ENCODE peak calls at places on chromosomes 11 and 22, in five cellular contexts. K is nephron progenitor cell; X is IMR-90; H is CD4-positive, alpha-beta T cell; M is AG04449. P is an unnamed sample.

GRCh38 chr11:9385288-9385902 is 943 bp downstream of the IPO7 start:
- DNase-seq in X (no peak), K (no peak), H (no peak), M (no peak), P (no peak)

GRCh38 chr11:1824221-1825038 is 10.4 kb upstream of the SYT8 start:
- DNase-seq in H (no peak), K (no peak), M (no peak), X (no peak), P (no peak)

GRCh38 chr22:40480996-40481395 is 110.6 kb downstream of the SGSM3 start:
- DNase-seq in K (no peak), M (no peak), X (no peak), H (no peak), P (peak; percentile 24)

GRCh38 chr22:28442951-28443876 is 236.4 kb downstream of the TTC28 start:
- DNase-seq in X (peak; percentile 76), M (no peak), K (peak; percentile 45), H (peak; percentile 8), P (peak; percentile 54)

GRCh38 chr22:26330971-26331625 is 98.0 kb upstream of the ASPHD2 start:
- DNase-seq in M (no peak), X (peak; percentile 23), K (peak; percentile 73), H (peak; percentile 26), P (peak; percentile 63)

GRCh38 chr22:45584121-45584570 is 81.5 kb downstream of the FBLN1 start:
- DNase-seq in X (peak; percentile 72), M (no peak), K (no peak), H (no peak), P (no peak)

GRCh38 chr22:44668190-44668885 is 33.7 kb upstream of the PRR5 start:
- DNase-seq in X (no peak), K (peak; percentile 75), M (no peak), H (peak; percentile 26), P (peak; percentile 61)

GRCh38 chr11:560305-561147 is at the start of the genes LMNTD2 and RASSF7:
- DNase-seq in H (peak; percentile 97), M (no peak), X (peak; percentile 70), K (peak; percentile 98), P (peak; percentile 96)

GRCh38 chr11:95157824-95158223 is 68.2 kb downstream of the ENDOD1 start:
- DNase-seq in X (no peak), M (no peak), K (no peak), H (no peak), P (no peak)

GRCh38 chr22:27220349-27220748 is 563.0 kb downstream of the MIAT start:
- DNase-seq in H (no peak), M (peak; percentile 68), X (peak; percentile 89), K (no peak), P (no peak)

GRCh38 chr22:50053861-50054260 is 4.2 kb downstream of the TTLL8 start:
- DNase-seq in K (no peak), M (no peak), X (no peak), H (no peak), P (no peak)

GRCh38 chr11:114295676-114296081 is 520 bp upstream of the NNMT start:
- DNase-seq in H (no peak), K (no peak), M (no peak), X (no peak), P (no peak)

GRCh38 chr11:15774021-15774862 is 582.1 kb downstream of the SOX6 start:
- DNase-seq in X (no peak), H (no peak), K (no peak), M (no peak), P (no peak)

GRCh38 chr22:44125421-44125820 is 55.3 kb upstream of the PARVG start:
- DNase-seq in K (no peak), X (no peak), M (no peak), H (no peak), P (no peak)

GRCh38 chr11:19919050-19919561 is 206.5 kb downstream of the NAV2 start:
- DNase-seq in M (peak; percentile 99), X (peak; percentile 98), K (no peak), H (no peak), P (no peak)

GRCh38 chr11:34745209-34745608 is 124.3 kb downstream of the EHF start:
- DNase-seq in H (no peak), K (no peak), M (no peak), X (no peak), P (no peak)

GRCh38 chr11:93587858-93588581 is 44.8 kb upstream of the SMCO4 start:
- DNase-seq in X (no peak), H (no peak), K (no peak), M (no peak), P (no peak)

GRCh38 chr22:43199541-43199940 is 12.6 kb upstream of the TTLL12 start:
- DNase-seq in X (no peak), M (no peak), K (no peak), H (no peak), P (no peak)

GRCh38 chr22:37443086-37443485 is 15.8 kb upstream of the ELFN2 start:
- DNase-seq in X (no peak), H (no peak), M (no peak), K (no peak), P (no peak)

GRCh38 chr22:42834177-42834949 is 22.7 kb downstream of the ARFGAP3 start:
- DNase-seq in K (no peak), H (no peak), M (no peak), X (no peak), P (no peak)

GRCh38 chr22:40518840-40519239 is 117.7 kb downstream of the MRTFA start:
- DNase-seq in K (no peak), M (no peak), H (no peak), X (no peak), P (no peak)

GRCh38 chr22:41587347-41587723 is 2.3 kb downstream of the PMM1 start:
- DNase-seq in H (no peak), X (no peak), M (no peak), K (no peak), P (no peak)

GRCh38 chr22:17974087-17974486 is 50.3 kb downstream of the MICAL3 start:
- DNase-seq in K (no peak), M (no peak), H (no peak), X (no peak), P (no peak)

GRCh38 chr22:48393041-48393370 is 1434.7 kb downstream of the BRD1 start:
- DNase-seq in M (no peak), H (no peak), K (no peak), X (no peak), P (no peak)

GRCh38 chr11:64705501-64705900 is 17.5 kb downstream of the NRXN2 start:
- DNase-seq in X (no peak), H (no peak), M (no peak), K (no peak), P (no peak)

GRCh38 chr11:70270877-70271634 is 566 bp downstream of the PPFIA1 start:
- DNase-seq in M (peak; percentile 17), X (peak; percentile 65), K (peak; percentile 57), H (peak; percentile 19), P (peak; percentile 60)

GRCh38 chr11:24588075-24588474 is 91.2 kb downstream of the LUZP2 start:
- DNase-seq in X (peak; percentile 79), M (no peak), H (no peak), K (no peak), P (no peak)

GRCh38 chr22:39144101-39144815 is 8.2 kb downstream of the CBX7 start:
- DNase-seq in X (peak; percentile 30), M (no peak), H (peak; percentile 48), K (no peak), P (no peak)

GRCh38 chr22:43862074-43862881 is at the start of gene SULT4A1:
- DNase-seq in X (peak; percentile 54), K (peak; percentile 73), M (no peak), H (no peak), P (no peak)

GRCh38 chr22:31340360-31340759 is 5.8 kb downstream of the PATZ1 start:
- DNase-seq in M (no peak), X (no peak), K (no peak), H (no peak), P (no peak)

GRCh38 chr11:57792060-57792541 is 30.5 kb downstream of the CTNND1 start:
- DNase-seq in X (peak; percentile 53), H (peak; percentile 83), M (no peak), K (no peak), P (no peak)

GRCh38 chr11:45181595-45182550 is 35.4 kb downstream of the PRDM11 start:
- DNase-seq in H (no peak), M (no peak), K (peak; percentile 30), X (no peak), P (peak; percentile 24)

GRCh38 chr11:20668844-20669832 is at the start of gene NELL1:
- DNase-seq in H (no peak), X (no peak), K (peak; percentile 65), M (no peak), P (peak; percentile 26)

DNA sequence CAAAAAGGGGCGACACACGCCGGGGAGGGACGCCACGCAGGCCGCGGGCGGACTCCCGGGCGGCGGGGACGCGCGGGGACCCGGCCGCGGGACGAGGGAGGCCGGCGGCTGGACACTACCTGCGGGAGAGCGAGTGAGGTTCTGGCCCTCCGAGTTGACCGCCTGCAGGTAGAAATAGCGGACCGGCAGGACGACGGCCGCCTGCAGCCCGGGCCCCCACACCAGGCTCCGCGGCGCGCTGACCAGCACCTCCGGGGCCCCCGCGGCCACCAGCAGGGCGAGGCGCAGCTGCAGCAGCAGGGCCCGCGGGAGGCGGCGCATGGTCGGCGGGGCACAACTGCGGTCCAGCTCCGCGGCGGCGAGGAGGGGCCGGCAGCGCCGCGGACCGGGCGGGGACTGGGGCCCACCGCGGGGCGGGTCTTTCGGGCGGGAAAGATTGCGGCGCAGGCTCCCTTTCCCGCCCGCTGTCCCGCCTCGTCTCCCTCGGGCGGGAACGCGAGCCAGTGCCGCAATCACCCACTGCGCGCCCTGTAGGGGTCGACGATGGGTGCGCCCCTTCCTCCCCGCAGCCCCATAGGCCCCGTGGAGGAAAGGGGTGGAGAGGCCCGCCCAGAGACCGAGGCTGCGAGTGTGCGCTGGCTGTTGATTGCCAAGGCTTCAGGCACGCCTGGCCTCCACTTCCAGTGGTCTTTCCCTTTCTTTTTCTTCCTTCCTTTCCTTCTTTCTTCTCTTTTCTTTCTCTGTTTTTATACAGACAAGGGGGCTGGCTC is at the start of gene POGLUT3:
- DNase-seq in K (peak; percentile 85), X (peak; percentile 49), M (no peak), H (peak; percentile 31), P (peak; percentile 65)
- TF ChIP-seq CTCF in K (no peak), X (no peak), M (no peak), H (no peak), P (no peak)

GRCh38 chr11:90908074-90908473 is 685.2 kb upstream of the CHORDC1 start:
- DNase-seq in M (no peak), X (no peak), K (no peak), H (no peak), P (no peak)
- TF ChIP-seq CTCF in M (no peak), X (no peak), K (no peak), H (no peak), P (no peak)

GRCh38 chr11:12102588-12103410 is 7.6 kb upstream of the MICAL2 start:
- DNase-seq in K (no peak), H (no peak), M (no peak), X (no peak), P (no peak)
- TF ChIP-seq CTCF in K (no peak), H (no peak), M (no peak), X (peak; percentile 21), P (no peak)

DNA sequence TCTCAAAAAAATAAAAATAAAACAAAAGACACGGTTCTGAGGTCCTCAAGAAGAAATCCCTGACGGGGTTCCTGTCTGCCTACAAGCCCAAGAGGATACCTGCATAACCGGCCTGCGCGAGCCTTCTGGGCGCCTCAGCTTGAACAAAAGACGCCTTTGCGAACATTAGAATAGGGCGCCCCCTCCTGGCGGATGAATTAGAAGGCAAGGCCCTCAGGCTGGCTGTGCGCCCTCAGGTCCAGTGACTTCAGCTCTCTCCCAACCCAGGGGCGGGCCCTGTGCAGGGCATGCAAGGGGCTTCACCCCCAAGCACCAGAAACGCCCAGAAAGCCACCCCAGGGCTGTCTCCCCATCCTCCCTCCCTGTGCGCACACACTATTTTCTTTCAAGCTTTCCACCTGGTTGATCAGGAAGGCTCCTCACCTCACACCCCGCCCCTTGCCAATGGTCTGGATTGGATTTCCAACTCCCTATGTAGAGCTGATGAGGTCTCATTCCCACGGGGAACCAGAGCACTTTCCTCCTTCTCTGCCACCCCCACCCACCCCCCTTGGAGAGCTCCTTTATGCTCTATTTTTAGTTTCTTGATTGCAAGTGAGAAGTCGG is 273.3 kb downstream of the BUD13 start:
- DNase-seq in H (peak; percentile 2), X (peak; percentile 22), K (peak; percentile 93), M (no peak), P (peak; percentile 95)
- TF ChIP-seq CTCF in H (no peak), X (peak; percentile 46), K (peak; percentile 86), M (peak; percentile 48), P (peak; percentile 93)

P was measured in endothelial cell.